ENCODE peak calls at places on chromosomes 2 and 18, in eight cellular contexts. N is sigmoid colon, Z is GM23338, R is lower lobe of right lung, O is left ventricle myocardium inferior, M is Karpas-422, L is colonic mucosa, J is endodermal cell. V is an unnamed sample. For H3K36me3, the result is how much of the 10 kb centered on the place peaks cover.

GRCh38 chr2:122634920-122635319 is 879.5 kb downstream of the TSN start:
- DNase-seq in N (no peak), Z (no peak), R (no peak), O (no peak), M (no peak), L (no peak), J (no peak), V (no peak)

GRCh38 chr2:40400336-40400953 is 51.4 kb downstream of the SLC8A1 start:
- DNase-seq in N (no peak), Z (peak), R (no peak), O (no peak), M (no peak), L (no peak), J (no peak), V (no peak)

GRCh38 chr2:145323512-145323911 is 803.6 kb upstream of the ZEB2 start:
- DNase-seq in N (no peak), Z (no peak), R (no peak), O (no peak), M (no peak), L (no peak), J (no peak), V (no peak)

GRCh38 chr2:235666240-235666781 is 172.5 kb downstream of the AGAP1 start:
- DNase-seq in N (peak), Z (peak), R (no peak), O (no peak), M (no peak), L (peak), J (peak), V (no peak)

GRCh38 chr2:61887684-61888303 is 662 bp downstream of the CCT4 start:
- DNase-seq in N (no peak), Z (peak), R (no peak), O (no peak), M (peak), L (peak), J (no peak), V (no peak)

GRCh38 chr2:46349115-46349547 is 51.9 kb downstream of the EPAS1 start:
- DNase-seq in N (no peak), Z (no peak), R (no peak), O (no peak), M (no peak), L (no peak), J (no peak), V (no peak)

GRCh38 chr2:185208261-185208660 is 530.3 kb upstream of the FSIP2 start:
- DNase-seq in N (no peak), Z (peak), R (no peak), O (no peak), M (peak), L (peak), J (peak), V (no peak)

GRCh38 chr18:74311000-74311399 is 4.6 kb upstream of the C18orf63 start:
- DNase-seq in N (no peak), Z (no peak), R (no peak), O (no peak), M (no peak), L (no peak), J (no peak), V (no peak)

GRCh38 chr2:65351948-65352595 is 80.3 kb downstream of the SPRED2 start:
- DNase-seq in N (no peak), Z (no peak), R (no peak), O (no peak), M (no peak), L (no peak), J (no peak), V (no peak)

GRCh38 chr2:7722212-7722910 is 805.1 kb downstream of the RNF144A start:
- DNase-seq in N (no peak), Z (no peak), R (no peak), O (no peak), M (no peak), L (no peak), J (no peak), V (no peak)

GRCh38 chr2:68371581-68371980 is 6.5 kb downstream of the PLEK start:
- DNase-seq in N (no peak), Z (no peak), R (no peak), O (no peak), M (no peak), L (no peak), J (no peak), V (no peak)

GRCh38 chr18:30094556-30094955 is 948.0 kb downstream of the DSC3 start:
- DNase-seq in N (no peak), Z (peak), R (no peak), O (no peak), M (no peak), L (no peak), J (no peak), V (no peak)
- H3K4me3 ChIP-seq in N (no peak), Z (no peak), R (no peak), O (no peak), M (no peak), L (no peak), J (no peak), V (no peak)

DNA sequence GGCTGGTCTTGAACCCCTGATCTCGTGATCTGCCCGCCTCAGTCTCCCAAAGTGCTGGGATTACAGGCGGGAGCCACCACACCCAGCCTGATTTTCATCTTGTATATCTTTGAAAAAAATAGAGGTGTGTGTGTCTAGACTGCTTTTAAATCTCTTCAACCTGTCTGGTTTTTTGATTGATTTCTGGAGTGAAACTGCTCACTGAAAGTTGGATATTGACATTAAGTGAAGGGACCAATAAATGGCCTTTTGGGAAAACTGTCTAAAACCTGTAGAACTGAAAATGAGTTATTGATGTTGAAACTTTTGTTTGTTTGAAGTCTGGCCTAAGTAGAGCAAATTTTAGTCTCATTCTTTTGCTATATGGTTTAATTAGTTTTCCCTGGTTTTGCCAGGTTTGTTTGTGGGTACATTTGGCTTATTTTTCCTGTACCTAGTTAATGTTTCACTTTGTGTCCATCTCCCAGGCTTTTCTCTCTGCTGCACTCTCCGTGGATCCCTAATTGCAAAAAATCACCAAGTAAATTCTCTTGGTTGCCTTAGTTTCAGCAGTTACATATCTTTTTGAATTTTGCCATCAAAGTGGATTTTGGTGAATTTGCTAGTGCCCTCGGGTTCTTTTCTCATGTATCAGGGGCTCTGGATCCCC is 144.3 kb downstream of the MAP4K4 start:
- DNase-seq in N (no peak), Z (no peak), R (no peak), O (no peak), M (no peak), L (no peak), J (no peak), V (no peak)
- H3K36me3 ChIP-seq in N (under half), Z (under half), R (half or more), O (half or more), M (under half), L (under half), J (half or more), V (under half)

GRCh38 chr2:55090702-55091101 is 40.5 kb upstream of the RTN4 start:
- DNase-seq in N (no peak), Z (no peak), R (no peak), O (no peak), M (no peak), L (no peak), J (no peak), V (no peak)
- H3K27ac ChIP-seq in N (no peak), Z (no peak), R (no peak), O (no peak), M (no peak), L (no peak), J (no peak), V (no peak)

GRCh38 chr18:35732652-35733051 is 151.1 kb downstream of the GALNT1 start:
- DNase-seq in N (no peak), Z (no peak), R (no peak), O (peak), M (no peak), L (no peak), J (no peak), V (no peak)

GRCh38 chr18:35732134-35732533 is 150.6 kb downstream of the GALNT1 start:
- DNase-seq in N (no peak), Z (no peak), R (no peak), O (no peak), M (no peak), L (no peak), J (no peak), V (no peak)

GRCh38 chr18:35728676-35729075 is 147.1 kb downstream of the GALNT1 start:
- DNase-seq in N (no peak), Z (no peak), R (no peak), O (no peak), M (no peak), L (no peak), J (no peak), V (no peak)

GRCh38 chr18:35729971-35730668 is 148.6 kb downstream of the GALNT1 start:
- DNase-seq in N (no peak), Z (no peak), R (no peak), O (no peak), M (no peak), L (no peak), J (no peak), V (no peak)

DNA sequence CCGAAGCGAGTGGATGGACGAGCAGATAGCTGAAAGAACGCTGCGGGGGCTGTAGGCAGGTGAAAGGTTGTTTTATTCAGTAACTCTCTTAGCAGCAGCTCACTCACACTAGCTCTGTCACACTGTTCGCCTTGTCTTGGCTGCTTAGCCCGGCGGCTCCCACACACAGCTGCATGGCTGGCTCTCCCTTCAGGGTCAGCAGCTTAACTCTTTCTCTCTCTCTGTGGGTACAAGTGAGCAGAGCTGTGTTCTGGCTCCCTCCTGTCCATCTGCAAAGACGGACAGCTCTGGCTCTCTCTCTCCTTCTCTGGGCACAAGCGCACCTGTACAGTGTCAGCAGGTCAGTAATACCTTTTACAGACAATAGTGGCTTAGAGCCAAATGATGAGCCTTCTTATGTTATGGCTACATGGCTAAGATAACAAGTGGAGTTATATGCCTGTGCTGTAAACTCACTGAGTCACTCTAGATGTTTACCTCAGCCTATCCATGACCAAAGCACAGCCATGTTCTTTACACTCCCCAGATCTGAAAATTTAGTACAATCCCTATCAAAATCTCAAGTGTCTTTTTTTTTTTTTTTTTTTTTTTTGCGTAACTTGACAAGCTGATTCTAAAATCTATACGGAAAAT is 149.3 kb downstream of the GALNT1 start:
- DNase-seq in N (no peak), Z (no peak), R (no peak), O (peak), M (no peak), L (no peak), J (no peak), V (peak)
- H3K4me3 ChIP-seq in N (no peak), Z (no peak), R (no peak), O (no peak), M (no peak), L (no peak), J (no peak), V (no peak)

DNA sequence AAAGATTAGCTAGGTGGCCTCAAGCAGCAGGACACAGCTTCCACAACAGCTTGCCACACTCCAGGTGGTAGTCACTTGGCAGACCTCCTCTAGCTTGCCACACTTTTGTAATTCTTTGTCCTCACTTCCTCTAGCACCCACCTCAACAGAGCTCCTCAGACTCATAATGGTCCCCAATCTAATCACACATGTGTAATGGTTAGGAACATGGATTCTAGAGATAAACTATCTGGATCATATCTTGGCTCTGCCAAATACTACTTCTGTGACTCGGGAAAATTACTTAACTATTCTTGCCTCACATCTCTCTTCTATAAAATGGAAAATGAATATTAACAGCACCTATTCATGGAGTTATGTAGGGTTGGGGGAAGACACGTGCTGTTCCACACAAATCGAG is 3.4 kb downstream of the SNRNP200 start:
- DNase-seq in N (no peak), Z (no peak), R (no peak), O (no peak), M (no peak), L (no peak), J (no peak), V (no peak)
- H3K36me3 ChIP-seq in N (half or more), Z (half or more), R (half or more), O (half or more), M (half or more), L (under half), J (half or more), V (under half)

GRCh38 chr2:43407826-43408783 is 181.7 kb upstream of the ZFP36L2 start:
- DNase-seq in N (no peak), Z (no peak), R (no peak), O (no peak), M (peak), L (no peak), J (no peak), V (no peak)
- H3K27ac ChIP-seq in N (peak), Z (no peak), R (peak), O (no peak), M (peak), L (no peak), J (no peak), V (no peak)

V was measured in ovary.